ENCODE peak calls at places on chromosomes 3 and 15, in nine cellular contexts. H is esophagus squamous epithelium, L is endothelial cell of umbilical vein, E is A549, B is GM12878, U is transverse colon, C is suprapubic skin, A is stomach, Z is gastrocnemius medialis. Y is an unnamed sample.

GRCh38 chr15:45486317-45486716 is 36.2 kb downstream of the SLC30A4 start:
- DNase-seq in H (no peak), L (no peak), E (no peak), B (no peak), U (no peak), C (no peak), A (no peak), Z (no peak), Y (no peak)

GRCh38 chr3:124995460-124995994 is 60.3 kb downstream of the HEG1 start:
- DNase-seq in H (no peak), L (peak; percentile 67), E (peak; percentile 58), B (peak; percentile 20), U (peak; percentile 65), C (no peak), A (peak; percentile 55), Z (peak; percentile 41), Y (peak; percentile 56)

GRCh38 chr3:41753651-41754050 is 208.3 kb downstream of the ULK4 start:
- DNase-seq in H (no peak), L (peak; percentile 82), E (no peak), B (no peak), U (no peak), C (no peak), A (no peak), Z (no peak), Y (no peak)

GRCh38 chr3:52715714-52716305 is 9.9 kb downstream of the SPCS1 start:
- DNase-seq in H (no peak), L (no peak), E (no peak), B (no peak), U (no peak), C (no peak), A (no peak), Z (no peak), Y (peak; percentile 66)

GRCh38 chr3:44963571-44964325 is 12.2 kb downstream of the ZDHHC3 start:
- DNase-seq in H (no peak), L (no peak), E (no peak), B (no peak), U (no peak), C (no peak), A (no peak), Z (no peak), Y (no peak)

GRCh38 chr3:190345027-190345821 is 23.0 kb upstream of the CLDN1 start:
- DNase-seq in H (no peak), L (peak; percentile 75), E (peak; percentile 96), B (no peak), U (no peak), C (no peak), A (no peak), Z (no peak), Y (no peak)

GRCh38 chr15:44662478-44663409 is 718 bp downstream of the SPG11 start:
- DNase-seq in H (peak; percentile 32), L (no peak), E (peak; percentile 63), B (peak; percentile 61), U (peak; percentile 87), C (peak; percentile 90), A (peak; percentile 81), Z (peak; percentile 19), Y (peak; percentile 36)

GRCh38 chr3:168239287-168239686 is 143.6 kb upstream of the GOLIM4 start:
- DNase-seq in H (no peak), L (no peak), E (no peak), B (no peak), U (no peak), C (no peak), A (no peak), Z (no peak), Y (no peak)

GRCh38 chr3:50194128-50194902 is 2.9 kb downstream of the GNAT1 start:
- DNase-seq in H (no peak), L (peak; percentile 71), E (peak; percentile 70), B (no peak), U (peak; percentile 74), C (no peak), A (peak; percentile 73), Z (peak; percentile 43), Y (peak; percentile 70)

GRCh38 chr3:194081826-194082225 is 54.1 kb upstream of the HES1 start:
- DNase-seq in H (no peak), L (no peak), E (no peak), B (no peak), U (no peak), C (peak; percentile 56), A (no peak), Z (no peak), Y (no peak)

GRCh38 chr3:14413381-14414071 is 11.1 kb downstream of the SLC6A6 start:
- DNase-seq in H (no peak), L (no peak), E (peak; percentile 65), B (no peak), U (no peak), C (no peak), A (no peak), Z (peak; percentile 58), Y (peak; percentile 89)
- H3K4me3 ChIP-seq in H (no peak overlapping the region), L (no peak overlapping the region), E (peak overlapping the region; percentile 11), B (no peak overlapping the region), U (no peak overlapping the region), C (no peak overlapping the region), A (no peak overlapping the region), Z (no peak overlapping the region), Y (no peak overlapping the region)

DNA sequence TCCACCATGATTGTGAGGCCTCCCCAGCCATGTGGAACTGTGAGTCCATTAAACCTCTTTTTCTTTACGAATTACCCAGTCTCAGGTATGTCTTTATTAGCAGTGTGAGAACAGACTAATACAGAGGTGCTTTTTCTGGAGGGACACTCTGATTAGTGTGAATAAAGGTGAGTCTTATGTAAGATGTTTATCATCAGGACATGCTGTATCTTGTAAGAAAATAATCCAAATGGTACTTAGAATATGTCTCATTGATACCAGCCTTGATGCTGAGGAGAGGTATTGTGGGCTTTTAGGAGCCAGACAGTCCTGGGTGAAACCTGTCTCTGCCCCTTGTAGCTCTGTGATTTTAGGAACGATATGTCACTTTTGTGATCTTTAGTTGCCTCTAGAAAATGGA is 43.1 kb downstream of the SLCO3A1 start:
- DNase-seq in H (no peak), L (no peak), E (no peak), B (no peak), U (no peak), C (no peak), A (no peak), Z (no peak), Y (no peak)
- TF ChIP-seq POLR2A in H (no peak), L (no peak), E (no peak), B (no peak), U (no peak), C (no peak), A (no peak), Z (no peak), Y (no peak)

GRCh38 chr3:72889310-72890165 is 1.7 kb downstream of the GXYLT2 start:
- DNase-seq in H (no peak), L (no peak), E (no peak), B (no peak), U (no peak), C (no peak), A (no peak), Z (no peak), Y (peak; percentile 20)

GRCh38 chr3:72888546-72889309 is 882 bp downstream of the GXYLT2 start:
- DNase-seq in H (no peak), L (peak; percentile 11), E (no peak), B (no peak), U (peak; percentile 39), C (no peak), A (no peak), Z (no peak), Y (no peak)

GRCh38 chr3:72892081-72892763 is 4.4 kb downstream of the GXYLT2 start:
- DNase-seq in H (no peak), L (no peak), E (no peak), B (no peak), U (peak; percentile 27), C (no peak), A (no peak), Z (no peak), Y (no peak)

GRCh38 chr3:72891053-72891855 is 3.4 kb downstream of the GXYLT2 start:
- DNase-seq in H (no peak), L (no peak), E (no peak), B (no peak), U (peak; percentile 18), C (no peak), A (no peak), Z (no peak), Y (no peak)

GRCh38 chr3:72890166-72890925 is 2.5 kb downstream of the GXYLT2 start:
- DNase-seq in H (no peak), L (no peak), E (no peak), B (no peak), U (no peak), C (no peak), A (no peak), Z (no peak), Y (peak; percentile 20)
- H3K27ac ChIP-seq in H (peak overlapping the region; percentile 80), L (no peak overlapping the region), E (no peak overlapping the region), B (no peak overlapping the region), U (peak overlapping the region; percentile 65), C (peak overlapping the region; percentile 68), A (no peak overlapping the region), Z (no peak overlapping the region), Y (peak overlapping the region; percentile 12)

GRCh38 chr15:91940466-91941381 is 87.2 kb downstream of the SLCO3A1 start:
- DNase-seq in H (no peak), L (no peak), E (no peak), B (no peak), U (no peak), C (no peak), A (no peak), Z (no peak), Y (no peak)

GRCh38 chr15:91944334-91944733 is 90.8 kb downstream of the SLCO3A1 start:
- DNase-seq in H (no peak), L (no peak), E (no peak), B (no peak), U (no peak), C (no peak), A (no peak), Z (no peak), Y (no peak)

GRCh38 chr15:91945385-91945784 is 91.9 kb downstream of the SLCO3A1 start:
- DNase-seq in H (no peak), L (no peak), E (no peak), B (no peak), U (no peak), C (no peak), A (no peak), Z (no peak), Y (no peak)

GRCh38 chr15:91941871-91942270 is 88.4 kb downstream of the SLCO3A1 start:
- DNase-seq in H (no peak), L (no peak), E (no peak), B (no peak), U (no peak), C (no peak), A (no peak), Z (no peak), Y (no peak)

DNA sequence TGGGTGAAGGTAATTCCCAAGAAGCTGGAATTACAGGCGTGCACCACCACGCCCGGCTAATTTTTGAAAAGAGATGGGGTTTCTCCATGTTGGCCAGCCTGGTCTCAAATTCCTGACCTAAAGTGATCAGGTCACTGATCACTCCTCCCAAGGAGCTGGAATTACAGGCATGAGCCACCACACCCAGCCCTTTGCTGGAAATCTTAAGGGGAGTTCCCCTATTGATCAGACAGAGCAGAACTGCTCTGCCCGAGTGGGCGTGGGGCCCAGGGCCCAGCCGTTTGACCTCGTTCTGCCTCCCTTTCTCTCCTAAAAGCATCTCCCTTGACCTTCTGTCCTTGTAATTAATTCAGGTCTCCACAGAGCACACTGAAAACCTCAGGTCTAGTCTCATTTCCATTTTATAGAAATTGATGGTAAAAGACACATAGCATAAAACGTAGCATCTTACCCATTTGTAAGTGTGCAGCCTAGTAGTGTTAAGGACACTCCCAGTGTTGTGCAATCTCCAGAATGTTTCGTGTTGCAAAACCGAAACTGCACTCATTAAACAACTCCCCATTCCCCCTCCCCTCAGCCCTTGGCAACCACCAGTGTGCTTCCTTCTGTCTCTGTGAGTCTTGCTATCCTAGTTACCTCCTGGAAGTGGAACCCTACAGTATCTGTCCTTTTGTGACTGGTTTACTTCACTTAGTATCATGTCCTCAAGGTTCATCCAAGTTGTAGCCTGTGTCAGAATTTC is 89.3 kb downstream of the SLCO3A1 start:
- DNase-seq in H (peak; percentile 8), L (no peak), E (peak; percentile 84), B (no peak), U (peak; percentile 84), C (peak; percentile 86), A (peak; percentile 72), Z (peak; percentile 78), Y (peak; percentile 93)
- H3K4me3 ChIP-seq in H (peak overlapping the region; percentile 10), L (no peak overlapping the region), E (peak overlapping the region; percentile 23), B (no peak overlapping the region), U (peak overlapping the region; percentile 17), C (peak overlapping the region; percentile 17), A (no peak overlapping the region), Z (no peak overlapping the region), Y (no peak overlapping the region)